ENCODE peak calls at places on chromosomes 11 and 22, in six cellular contexts. I is stomach, N is tibial artery, F is spleen, B is brain microvascular endothelial cell, Z is right lobe of liver. U is an unnamed sample.

GRCh38 chr11:134623711-134624110 is 211.7 kb upstream of the B3GAT1 start:
- DNase-seq in B (no peak), I (no peak), N (no peak), F (no peak), Z (no peak), U (no peak)

GRCh38 chr11:124839051-124839971 is 25.9 kb upstream of the ROBO3 start:
- DNase-seq in B (no peak), N (no peak), Z (no peak), F (peak; percentile 79), I (no peak), U (peak; percentile 84)

GRCh38 chr11:126497581-126498109 is 142.2 kb downstream of the ST3GAL4 start:
- DNase-seq in F (peak; percentile 20), I (no peak), N (no peak), Z (no peak), B (no peak), U (no peak)

GRCh38 chr11:32279672-32280071 is 155.7 kb downstream of the WT1 start:
- DNase-seq in I (no peak), Z (no peak), B (no peak), N (no peak), F (no peak), U (peak; percentile 32)

GRCh38 chr22:49212466-49212865 is 615.2 kb downstream of the BRD1 start:
- DNase-seq in I (peak; percentile 9), B (no peak), F (peak; percentile 44), Z (peak; percentile 14), N (peak; percentile 5), U (peak; percentile 12)

GRCh38 chr11:111135101-111135500 is 110.4 kb upstream of the POU2AF2 start:
- DNase-seq in I (no peak), F (no peak), Z (no peak), N (no peak), B (no peak), U (no peak)

GRCh38 chr11:100578966-100579365 is 108.1 kb upstream of the ARHGAP42 start:
- DNase-seq in Z (no peak), I (no peak), F (no peak), N (no peak), B (peak; percentile 53), U (peak; percentile 8)

GRCh38 chr22:44671742-44672141 is 30.3 kb upstream of the PRR5 start:
- DNase-seq in Z (no peak), N (no peak), B (peak; percentile 9), I (no peak), F (no peak), U (peak; percentile 3)

GRCh38 chr11:68206211-68206610 is 6.9 kb downstream of the KMT5B start:
- DNase-seq in I (no peak), N (no peak), F (peak; percentile 27), Z (no peak), B (peak; percentile 35), U (peak; percentile 41)

GRCh38 chr11:134510641-134511040 is 98.6 kb upstream of the B3GAT1 start:
- DNase-seq in I (peak; percentile 24), F (no peak), N (peak; percentile 16), B (no peak), Z (no peak), U (no peak)

GRCh38 chr11:43327987-43328386 is 16.2 kb downstream of the API5 start:
- DNase-seq in B (peak; percentile 100), F (no peak), Z (no peak), N (no peak), I (peak; percentile 54), U (no peak)

GRCh38 chr11:125916683-125917337 is 12.5 kb downstream of the DDX25 start:
- DNase-seq in I (peak; percentile 64), N (no peak), B (no peak), F (no peak), Z (no peak), U (no peak)

GRCh38 chr11:66221726-66222236 is 46.7 kb upstream of the RAB1B start:
- DNase-seq in I (no peak), F (peak; percentile 44), B (no peak), Z (no peak), N (peak; percentile 16), U (peak; percentile 10)

GRCh38 chr22:37930270-37930951 is 23.0 kb downstream of the C22orf23 start:
- DNase-seq in B (no peak), F (no peak), N (no peak), Z (no peak), I (no peak), U (peak; percentile 84)

GRCh38 chr11:91248199-91248807 is 976.3 kb upstream of the FAT3 start:
- DNase-seq in F (no peak), Z (no peak), N (no peak), B (peak; percentile 59), I (peak; percentile 31), U (no peak)

GRCh38 chr22:41382098-41382578 is 396 bp downstream of the TEF start:
- DNase-seq in F (no peak), B (no peak), Z (peak; percentile 77), I (peak; percentile 66), N (peak; percentile 74), U (peak; percentile 99)

GRCh38 chr11:36164522-36165250 is 124.5 kb downstream of the COMMD9 start:
- DNase-seq in N (no peak), I (no peak), F (no peak), Z (no peak), B (peak; percentile 25), U (no peak)

GRCh38 chr11:119375629-119376196 is 5.8 kb downstream of the USP2 start:
- DNase-seq in B (peak; percentile 27), N (peak; percentile 81), I (no peak), Z (peak; percentile 58), F (no peak), U (peak; percentile 74)

GRCh38 chr11:117179048-117179999 is 781 bp downstream of the SIDT2 start:
- DNase-seq in F (peak; percentile 92), B (no peak), I (peak; percentile 51), Z (peak; percentile 67), N (no peak), U (peak; percentile 49)

GRCh38 chr11:120354068-120354467 is 17.9 kb downstream of the ARHGEF12 start:
- DNase-seq in Z (no peak), N (no peak), F (no peak), B (peak; percentile 57), I (no peak), U (no peak)

GRCh38 chr11:134574425-134574824 is 162.4 kb upstream of the B3GAT1 start:
- DNase-seq in Z (no peak), I (no peak), F (peak; percentile 67), B (no peak), N (no peak), U (peak; percentile 9)

DNA sequence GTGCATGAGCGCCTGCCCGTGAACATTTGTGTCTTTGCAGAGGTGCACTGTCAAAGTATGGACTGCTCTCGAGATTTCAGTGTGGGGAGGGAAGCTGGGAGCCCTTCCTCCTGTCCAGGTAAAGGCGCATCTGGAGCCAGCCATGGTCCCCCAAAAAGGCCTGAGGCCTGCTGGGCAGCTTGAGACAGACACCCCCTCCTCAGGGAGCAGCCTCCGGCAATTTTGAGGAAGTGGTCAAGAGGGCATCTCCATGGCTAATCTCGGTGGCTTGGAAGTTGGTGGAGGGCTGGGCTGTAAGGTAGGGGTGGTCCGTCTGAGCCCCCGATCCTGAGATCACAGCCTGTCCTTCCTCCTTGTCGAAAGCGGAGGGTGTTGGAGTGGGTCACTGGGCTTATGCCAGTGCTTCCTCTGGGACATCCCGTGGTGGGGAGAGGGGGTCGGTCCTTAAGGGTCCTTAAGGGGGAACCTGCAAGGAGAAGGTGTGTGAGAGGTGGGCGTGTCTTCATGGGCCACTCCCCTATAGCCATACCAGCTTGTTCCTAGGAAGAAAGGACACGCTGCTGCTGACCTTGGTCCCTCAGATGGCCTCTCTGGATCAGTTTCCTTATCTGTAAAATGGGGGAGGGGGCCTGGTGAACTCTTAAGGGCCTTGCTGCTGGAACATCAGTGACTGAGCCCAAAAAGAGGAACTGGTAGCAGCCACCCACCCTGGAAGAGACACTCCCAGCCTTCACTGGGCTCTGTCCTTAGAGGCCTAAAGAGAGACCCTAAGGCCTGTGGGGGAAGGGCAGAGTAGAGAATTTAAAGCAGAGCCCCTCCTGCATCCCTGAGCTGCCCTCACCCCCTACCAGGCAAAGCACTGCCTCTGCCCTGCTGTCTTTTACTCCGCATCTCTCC is 2.6 kb downstream of the KCNC1 start:
- DNase-seq in B (no peak), F (peak; percentile 36), N (no peak), Z (no peak), I (no peak), U (no peak)
- H3K27me3 ChIP-seq in B (peaks cover 36% of the 10 kb centered on the region), F (peaks cover 89% of the 10 kb centered on the region), N (peaks cover 71% of the 10 kb centered on the region), Z (no peaks in the 10 kb centered on the region), I (peaks cover 62% of the 10 kb centered on the region), U (peaks cover 66% of the 10 kb centered on the region)

DNA sequence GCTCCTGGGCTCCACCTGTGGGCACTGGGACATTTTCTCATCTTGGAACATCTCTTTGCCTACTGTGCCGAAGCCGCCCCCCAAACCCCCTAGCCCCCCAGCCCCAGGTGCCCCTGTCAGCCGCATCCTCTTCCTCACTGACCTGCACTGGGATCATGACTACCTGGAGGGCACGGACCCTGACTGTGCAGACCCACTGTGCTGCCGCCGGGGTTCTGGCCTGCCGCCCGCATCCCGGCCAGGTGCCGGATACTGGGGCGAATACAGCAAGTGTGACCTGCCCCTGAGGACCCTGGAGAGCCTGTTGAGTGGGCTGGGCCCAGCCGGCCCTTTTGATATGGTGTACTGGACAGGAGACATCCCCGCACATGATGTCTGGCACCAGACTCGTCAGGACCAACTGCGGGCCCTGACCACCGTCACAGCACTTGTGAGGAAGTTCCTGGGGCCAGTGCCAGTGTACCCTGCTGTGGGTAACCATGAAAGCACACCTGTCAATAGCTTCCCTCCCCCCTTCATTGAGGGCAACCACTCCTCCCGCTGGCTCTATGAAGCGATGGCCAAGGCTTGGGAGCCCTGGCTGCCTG is 1.4 kb downstream of the SMPD1 start:
- DNase-seq in B (no peak), I (no peak), N (no peak), Z (no peak), F (peak; percentile 80), U (peak; percentile 33)
- H3K4me3 ChIP-seq in B (peak overlapping the region; percentile 81), I (peak overlapping the region; percentile 72), N (peak overlapping the region; percentile 64), Z (peak overlapping the region; percentile 79), F (no peak overlapping the region), U (no peak overlapping the region)

GRCh38 chr11:121369366-121369765 is 76.8 kb downstream of the SC5D start:
- DNase-seq in Z (no peak), F (no peak), N (no peak), I (no peak), B (no peak), U (no peak)
- H3K27me3 ChIP-seq in Z (no peaks in the 10 kb centered on the region), F (no peaks in the 10 kb centered on the region), N (peaks cover 8% of the 10 kb centered on the region), I (no peaks in the 10 kb centered on the region), B (no peaks in the 10 kb centered on the region), U (no peaks in the 10 kb centered on the region)

GRCh38 chr22:39475337-39475736 is 18.5 kb downstream of the MGAT3 start:
- DNase-seq in F (no peak), Z (no peak), B (no peak), N (no peak), I (no peak), U (peak; percentile 48)

GRCh38 chr22:39474351-39474991 is 17.7 kb downstream of the MGAT3 start:
- DNase-seq in F (no peak), I (no peak), N (no peak), B (no peak), Z (no peak), U (peak; percentile 84)

GRCh38 chr22:39472570-39473556 is 16.1 kb downstream of the MGAT3 start:
- DNase-seq in Z (no peak), B (peak; percentile 62), N (no peak), F (no peak), I (peak; percentile 72), U (no peak)

GRCh38 chr22:39475902-39476301 is 19.1 kb downstream of the MGAT3 start:
- DNase-seq in Z (no peak), B (no peak), I (no peak), N (no peak), F (no peak), U (peak; percentile 56)

DNA sequence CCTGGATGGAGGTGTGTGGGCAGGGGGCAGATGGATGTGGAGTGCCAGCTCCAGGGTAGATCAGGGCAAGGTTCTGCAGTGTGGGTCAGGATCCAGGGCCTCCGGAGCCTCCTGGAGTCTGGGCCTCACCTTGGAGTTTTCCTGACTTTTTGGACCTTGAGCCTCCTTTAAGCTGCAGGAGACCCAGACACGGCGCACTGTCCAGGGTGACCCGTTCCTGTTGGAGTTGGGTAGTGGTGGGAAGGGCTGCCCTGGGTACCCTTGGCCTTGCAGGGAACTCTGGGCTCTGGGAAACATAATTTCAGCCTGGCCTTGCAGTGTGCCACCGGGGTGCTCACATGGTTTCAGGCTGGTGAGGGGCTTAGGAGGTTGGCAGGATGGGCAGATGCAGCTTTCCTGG is 17.0 kb downstream of the MGAT3 start:
- DNase-seq in I (no peak), N (no peak), Z (no peak), B (no peak), F (no peak), U (no peak)
- H3K4me3 ChIP-seq in I (peak overlapping the region; percentile 16), N (no peak overlapping the region), Z (no peak overlapping the region), B (no peak overlapping the region), F (no peak overlapping the region), U (no peak overlapping the region)

U was measured in H7.